ENCODE peak calls at places on chromosomes 11 and 22, in seven cellular contexts. F, I, U, L, B, J and X are unnamed samples.

GRCh38 chr11:1254086-1254648 is 31.3 kb downstream of the MUC5B start:
- DNase-seq in F (no peak), I (no peak), U (no peak), L (no peak), B (no peak), J (no peak), X (no peak)

GRCh38 chr11:76152741-76153608 is 53.3 kb downstream of the WNT11 start:
- DNase-seq in F (no peak), I (no peak), U (no peak), L (no peak), B (no peak), J (no peak), X (no peak)

GRCh38 chr11:22516136-22516535 is 109.5 kb downstream of the FANCF start:
- DNase-seq in F (no peak), I (no peak), U (no peak), L (no peak), B (no peak), J (no peak), X (no peak)

GRCh38 chr11:14551380-14551779 is 31.2 kb upstream of the PSMA1 start:
- DNase-seq in F (no peak), I (no peak), U (no peak), L (no peak), B (no peak), J (no peak), X (no peak)

GRCh38 chr11:29300441-29300840 is 716.4 kb downstream of the KCNA4 start:
- DNase-seq in F (peak), I (no peak), U (no peak), L (no peak), B (no peak), J (no peak), X (no peak)

GRCh38 chr11:79198898-79199250 is 242.0 kb downstream of the TENM4 start:
- DNase-seq in F (no peak), I (no peak), U (no peak), L (no peak), B (no peak), J (no peak), X (no peak)

GRCh38 chr11:61151545-61152252 is 9.5 kb downstream of the VPS37C start:
- DNase-seq in F (no peak), I (no peak), U (no peak), L (no peak), B (no peak), J (no peak), X (no peak)

GRCh38 chr22:48950151-48950915 is 877.3 kb downstream of the BRD1 start:
- DNase-seq in F (no peak), I (peak), U (no peak), L (no peak), B (no peak), J (no peak), X (no peak)

GRCh38 chr11:64769283-64769682 is 9.1 kb downstream of the SF1 start:
- DNase-seq in F (no peak), I (no peak), U (no peak), L (no peak), B (no peak), J (no peak), X (no peak)

GRCh38 chr22:49097171-49097925 is 730.3 kb downstream of the BRD1 start:
- DNase-seq in F (no peak), I (no peak), U (no peak), L (no peak), B (no peak), J (no peak), X (no peak)

GRCh38 chr11:30002157-30002556 is 14.7 kb downstream of the KCNA4 start:
- DNase-seq in F (no peak), I (no peak), U (no peak), L (no peak), B (no peak), J (no peak), X (no peak)

GRCh38 chr11:104422320-104422944 is 258.5 kb upstream of the PDGFD start:
- DNase-seq in F (no peak), I (no peak), U (no peak), L (no peak), B (no peak), J (no peak), X (no peak)

GRCh38 chr11:77819411-77819920 is 1.1 kb downstream of the RSF1 start:
- DNase-seq in F (peak), I (peak), U (peak), L (peak), B (peak), J (peak), X (peak)

GRCh38 chr11:60821827-60822599 is 19.9 kb upstream of the CCDC86 start:
- DNase-seq in F (no peak), I (no peak), U (no peak), L (no peak), B (no peak), J (no peak), X (no peak)

GRCh38 chr11:83881428-83881827 is 595.3 kb upstream of the CCDC90B start:
- DNase-seq in F (no peak), I (no peak), U (no peak), L (no peak), B (no peak), J (no peak), X (no peak)

GRCh38 chr11:115220423-115220822 is 283.8 kb downstream of the CADM1 start:
- DNase-seq in F (no peak), I (no peak), U (no peak), L (no peak), B (no peak), J (no peak), X (no peak)

GRCh38 chr11:111836766-111837165 is 34.6 kb downstream of the ALG9 start:
- DNase-seq in F (no peak), I (no peak), U (no peak), L (no peak), B (no peak), J (no peak), X (peak)

GRCh38 chr11:44753965-44754645 is 27.3 kb downstream of the TSPAN18 start:
- DNase-seq in F (no peak), I (no peak), U (no peak), L (no peak), B (no peak), J (no peak), X (no peak)

GRCh38 chr22:22021160-22021750 is 38.7 kb upstream of the TOP3B start:
- DNase-seq in F (no peak), I (no peak), U (no peak), L (no peak), B (no peak), J (no peak), X (no peak)

GRCh38 chr11:121929581-121929980 is 186.4 kb downstream of the BLID start:
- DNase-seq in F (no peak), I (no peak), U (no peak), L (no peak), B (no peak), J (peak), X (no peak)

GRCh38 chr11:117668291-117668690 is 128.7 kb downstream of the DSCAML1 start:
- DNase-seq in F (no peak), I (no peak), U (no peak), L (no peak), B (no peak), J (no peak), X (no peak)

GRCh38 chr11:14519692-14520085 is 497 bp downstream of the PSMA1 start:
- DNase-seq in F (peak), I (no peak), U (no peak), L (no peak), B (no peak), J (no peak), X (no peak)

GRCh38 chr11:11810764-11811726 is 30.7 kb upstream of the USP47 start:
- DNase-seq in F (no peak), I (no peak), U (no peak), L (no peak), B (no peak), J (no peak), X (no peak)

GRCh38 chr11:14384338-14384737 is 25.4 kb upstream of the RRAS2 start:
- DNase-seq in F (no peak), I (no peak), U (no peak), L (no peak), B (no peak), J (no peak), X (no peak)

GRCh38 chr22:47357493-47357892 is 595.0 kb downstream of the TBC1D22A start:
- DNase-seq in F (no peak), I (no peak), U (no peak), L (no peak), B (no peak), J (no peak), X (no peak)

GRCh38 chr22:39954584-39955055 is 5.6 kb upstream of the TMA7B start:
- DNase-seq in F (peak), I (no peak), U (no peak), L (no peak), B (no peak), J (no peak), X (no peak)

GRCh38 chr11:27718346-27718852 is 18.1 kb upstream of the BDNF start:
- DNase-seq in F (no peak), I (no peak), U (no peak), L (no peak), B (no peak), J (no peak), X (no peak)

GRCh38 chr11:8209208-8209807 is 40.5 kb upstream of the RIC3 start:
- DNase-seq in F (no peak), I (no peak), U (no peak), L (no peak), B (no peak), J (no peak), X (no peak)

GRCh38 chr11:69044111-69045013 is 4.4 kb upstream of the TPCN2 start:
- DNase-seq in F (no peak), I (peak), U (no peak), L (no peak), B (no peak), J (peak), X (peak)

GRCh38 chr11:96123301-96123700 is 199.4 kb upstream of the MTMR2 start:
- DNase-seq in F (no peak), I (no peak), U (no peak), L (no peak), B (no peak), J (no peak), X (no peak)

GRCh38 chr11:18802381-18803257 is 11.0 kb upstream of the PTPN5 start:
- DNase-seq in F (peak), I (no peak), U (peak), L (peak), B (peak), J (peak), X (peak)

GRCh38 chr11:126391970-126392637 is 36.6 kb downstream of the ST3GAL4 start:
- DNase-seq in F (no peak), I (peak), U (no peak), L (no peak), B (no peak), J (no peak), X (no peak)

GRCh38 chr22:43313497-43314474 is 29.4 kb downstream of the SCUBE1 start:
- DNase-seq in F (no peak), I (no peak), U (no peak), L (no peak), B (no peak), J (no peak), X (no peak)

GRCh38 chr11:101866619-101867491 is 48.0 kb upstream of the CEP126 start:
- DNase-seq in F (peak), I (no peak), U (no peak), L (no peak), B (no peak), J (no peak), X (no peak)

GRCh38 chr11:66851698-66852465 is 5.0 kb upstream of the LRFN4 start:
- DNase-seq in F (no peak), I (peak), U (no peak), L (no peak), B (no peak), J (no peak), X (peak)